ENCODE peak calls at places on chromosomes 5 and 9, in six cellular contexts. One of them, this sample, is unnamed.

GRCh38 chr5:31537856-31538255 is 5.8 kb downstream of the C5orf22 start:
- DNase-seq in sigmoid colon: no peak
- DNase-seq in Calu3: no peak
- DNase-seq in WTC11: no peak
- DNase-seq in transverse colon: no peak
- DNase-seq in BJ: no peak
- DNase-seq in this sample: no peak

GRCh38 chr5:14035859-14036440 is 91.5 kb upstream of the DNAH5 start:
- DNase-seq in sigmoid colon: no peak
- DNase-seq in Calu3: peak
- DNase-seq in WTC11: peak
- DNase-seq in transverse colon: peak
- DNase-seq in BJ: peak
- DNase-seq in this sample: peak

GRCh38 chr9:131304676-131305366 is 15.3 kb downstream of the PLPP7 start:
- DNase-seq in sigmoid colon: no peak
- DNase-seq in Calu3: no peak
- DNase-seq in WTC11: no peak
- DNase-seq in transverse colon: no peak
- DNase-seq in BJ: peak
- DNase-seq in this sample: no peak

GRCh38 chr5:5135957-5136676 is 4.0 kb upstream of the ADAMTS16 start:
- DNase-seq in sigmoid colon: no peak
- DNase-seq in Calu3: no peak
- DNase-seq in WTC11: no peak
- DNase-seq in transverse colon: no peak
- DNase-seq in BJ: no peak
- DNase-seq in this sample: no peak

GRCh38 chr9:77879344-77880089 is 152.1 kb downstream of the GNAQ start:
- DNase-seq in sigmoid colon: no peak
- DNase-seq in Calu3: peak
- DNase-seq in WTC11: no peak
- DNase-seq in transverse colon: peak
- DNase-seq in BJ: no peak
- DNase-seq in this sample: peak

GRCh38 chr9:23824241-23825142 is 1.5 kb downstream of the ELAVL2 start:
- DNase-seq in sigmoid colon: no peak
- DNase-seq in Calu3: no peak
- DNase-seq in WTC11: peak
- DNase-seq in transverse colon: peak
- DNase-seq in BJ: no peak
- DNase-seq in this sample: peak

GRCh38 chr5:179866241-179867078 is 7.8 kb upstream of the MRNIP start:
- DNase-seq in sigmoid colon: peak
- DNase-seq in Calu3: no peak
- DNase-seq in WTC11: no peak
- DNase-seq in transverse colon: no peak
- DNase-seq in BJ: no peak
- DNase-seq in this sample: no peak

GRCh38 chr9:77291714-77292113 is 114.4 kb downstream of the VPS13A start:
- DNase-seq in sigmoid colon: no peak
- DNase-seq in Calu3: peak
- DNase-seq in WTC11: no peak
- DNase-seq in transverse colon: no peak
- DNase-seq in BJ: no peak
- DNase-seq in this sample: peak

GRCh38 chr9:75083188-75083976 is 4.6 kb downstream of the NMRK1 start:
- DNase-seq in sigmoid colon: no peak
- DNase-seq in Calu3: peak
- DNase-seq in WTC11: peak
- DNase-seq in transverse colon: peak
- DNase-seq in BJ: no peak
- DNase-seq in this sample: peak

GRCh38 chr9:130451509-130452388 is 7.0 kb downstream of the ASS1 start:
- DNase-seq in sigmoid colon: peak
- DNase-seq in Calu3: peak
- DNase-seq in WTC11: peak
- DNase-seq in transverse colon: peak
- DNase-seq in BJ: peak
- DNase-seq in this sample: peak

GRCh38 chr5:67873935-67874334 is 341.6 kb upstream of the PIK3R1 start:
- DNase-seq in sigmoid colon: no peak
- DNase-seq in Calu3: no peak
- DNase-seq in WTC11: no peak
- DNase-seq in transverse colon: no peak
- DNase-seq in BJ: no peak
- DNase-seq in this sample: no peak

GRCh38 chr5:124866355-124867063 is 120.1 kb upstream of the ZNF608 start:
- DNase-seq in sigmoid colon: no peak
- DNase-seq in Calu3: no peak
- DNase-seq in WTC11: no peak
- DNase-seq in transverse colon: no peak
- DNase-seq in BJ: no peak
- DNase-seq in this sample: no peak

GRCh38 chr5:35830587-35830986 is 26.1 kb upstream of the IL7R start:
- DNase-seq in sigmoid colon: no peak
- DNase-seq in Calu3: no peak
- DNase-seq in WTC11: no peak
- DNase-seq in transverse colon: no peak
- DNase-seq in BJ: no peak
- DNase-seq in this sample: no peak

GRCh38 chr9:131728961-131729360 is 10.9 kb downstream of the RAPGEF1 start:
- DNase-seq in sigmoid colon: no peak
- DNase-seq in Calu3: no peak
- DNase-seq in WTC11: no peak
- DNase-seq in transverse colon: peak
- DNase-seq in BJ: no peak
- DNase-seq in this sample: no peak

GRCh38 chr5:147310059-147310704 is 75.4 kb downstream of the STK32A start:
- DNase-seq in sigmoid colon: peak
- DNase-seq in Calu3: peak
- DNase-seq in WTC11: no peak
- DNase-seq in transverse colon: peak
- DNase-seq in BJ: no peak
- DNase-seq in this sample: peak

GRCh38 chr9:38176256-38176655 is 107.2 kb upstream of the SHB start:
- DNase-seq in sigmoid colon: no peak
- DNase-seq in Calu3: no peak
- DNase-seq in WTC11: no peak
- DNase-seq in transverse colon: no peak
- DNase-seq in BJ: no peak
- DNase-seq in this sample: peak

GRCh38 chr5:69271376-69271775 is 36.7 kb downstream of the CDK7 start:
- DNase-seq in sigmoid colon: no peak
- DNase-seq in Calu3: peak
- DNase-seq in WTC11: no peak
- DNase-seq in transverse colon: peak
- DNase-seq in BJ: no peak
- DNase-seq in this sample: peak

GRCh38 chr9:92671323-92671722 is 1.4 kb upstream of the IPPK start:
- DNase-seq in sigmoid colon: no peak
- DNase-seq in Calu3: peak
- DNase-seq in WTC11: no peak
- DNase-seq in transverse colon: no peak
- DNase-seq in BJ: no peak
- DNase-seq in this sample: peak

GRCh38 chr5:37665889-37666288 is 174.0 kb downstream of the GDNF start:
- DNase-seq in sigmoid colon: peak
- DNase-seq in Calu3: no peak
- DNase-seq in WTC11: no peak
- DNase-seq in transverse colon: peak
- DNase-seq in BJ: no peak
- DNase-seq in this sample: no peak

GRCh38 chr9:88889386-88889785 is 101.9 kb upstream of the S1PR3 start:
- DNase-seq in sigmoid colon: no peak
- DNase-seq in Calu3: no peak
- DNase-seq in WTC11: no peak
- DNase-seq in transverse colon: no peak
- DNase-seq in BJ: no peak
- DNase-seq in this sample: no peak

DNA sequence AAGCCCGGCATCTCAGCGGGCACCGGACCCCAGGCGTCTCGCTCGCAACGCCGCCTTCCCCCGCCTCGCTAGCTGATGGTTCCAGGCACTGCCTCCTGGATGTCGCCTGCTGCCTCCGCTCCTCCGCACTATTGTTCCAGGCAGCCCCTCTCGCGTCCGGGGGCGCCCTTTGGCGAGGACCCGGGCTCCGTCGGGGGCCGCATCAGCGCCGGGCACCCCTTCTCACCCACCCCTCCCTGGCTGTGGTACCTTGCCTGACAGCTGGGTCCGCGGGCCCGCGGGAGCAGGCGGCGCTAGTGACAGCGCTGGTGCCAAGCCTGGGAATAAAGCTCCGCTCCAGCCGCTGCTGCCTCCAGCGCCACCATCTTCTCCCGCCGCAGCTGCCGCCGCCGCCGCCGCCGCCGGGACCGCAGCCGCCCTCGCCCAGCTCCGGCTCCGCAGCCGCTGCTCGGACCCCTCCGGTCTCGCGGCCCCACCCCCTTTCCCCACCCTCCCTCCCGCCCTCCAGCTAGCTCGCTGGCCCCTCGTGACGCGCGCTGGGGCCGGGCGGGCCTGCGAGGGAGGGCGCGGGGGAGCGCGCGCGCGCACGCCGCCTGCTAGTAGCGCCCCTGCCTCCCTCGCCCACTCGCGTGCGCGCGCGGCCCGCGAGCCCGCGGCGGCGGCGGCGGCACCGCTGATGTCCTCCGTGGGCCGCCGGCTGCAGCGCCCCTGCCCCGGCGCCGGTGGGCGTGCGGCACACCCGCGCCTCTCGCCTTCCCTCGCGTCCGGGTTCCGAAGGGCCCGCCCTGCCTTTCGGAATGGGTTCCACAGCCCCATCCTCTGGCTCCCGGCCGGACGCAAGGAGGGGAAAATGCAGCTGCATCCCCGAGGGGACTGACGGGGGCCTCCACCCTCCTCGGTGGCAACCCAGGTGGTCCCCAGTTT is at the start of gene APBA1:
- DNase-seq in sigmoid colon: peak
- DNase-seq in Calu3: peak
- DNase-seq in WTC11: peak
- DNase-seq in transverse colon: peak
- DNase-seq in BJ: no peak
- DNase-seq in this sample: peak
- TF ChIP-seq CTCF in sigmoid colon: no peak
- TF ChIP-seq CTCF in Calu3: no peak
- TF ChIP-seq CTCF in WTC11: no peak
- TF ChIP-seq CTCF in transverse colon: no peak
- TF ChIP-seq CTCF in BJ: peak
- TF ChIP-seq CTCF in this sample: no peak

DNA sequence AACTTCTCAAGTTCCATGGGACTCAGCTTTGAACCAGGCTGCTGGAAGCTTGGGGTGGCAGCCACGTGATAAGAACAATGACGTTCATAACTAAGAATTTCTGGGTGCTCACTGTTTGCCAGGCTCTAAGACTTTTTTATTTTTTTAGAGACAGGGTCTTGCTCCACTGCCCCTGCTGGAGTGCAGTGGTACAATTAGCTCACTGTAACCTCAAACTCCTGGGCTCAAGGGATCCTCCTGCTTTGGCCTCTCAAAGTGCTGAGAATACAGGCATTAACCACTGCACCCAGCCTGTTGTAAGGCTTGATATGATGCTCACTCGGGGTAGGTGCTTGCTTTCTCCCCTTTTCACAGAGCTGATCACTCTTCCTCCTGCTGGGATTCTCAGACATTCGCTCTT is 38.7 kb downstream of the PTPN3 start:
- DNase-seq in sigmoid colon: no peak
- DNase-seq in Calu3: no peak
- DNase-seq in WTC11: no peak
- DNase-seq in transverse colon: no peak
- DNase-seq in BJ: no peak
- DNase-seq in this sample: no peak
- TF ChIP-seq CTCF in sigmoid colon: no peak
- TF ChIP-seq CTCF in Calu3: no peak
- TF ChIP-seq CTCF in WTC11: no peak
- TF ChIP-seq CTCF in transverse colon: no peak
- TF ChIP-seq CTCF in BJ: no peak
- TF ChIP-seq CTCF in this sample: no peak

GRCh38 chr5:114317751-114318150 is 44.1 kb upstream of the KCNN2 start:
- DNase-seq in sigmoid colon: no peak
- DNase-seq in Calu3: no peak
- DNase-seq in WTC11: no peak
- DNase-seq in transverse colon: no peak
- DNase-seq in BJ: no peak
- DNase-seq in this sample: no peak

GRCh38 chr5:114324282-114324681 is 37.6 kb upstream of the KCNN2 start:
- DNase-seq in sigmoid colon: no peak
- DNase-seq in Calu3: no peak
- DNase-seq in WTC11: no peak
- DNase-seq in transverse colon: no peak
- DNase-seq in BJ: no peak
- DNase-seq in this sample: no peak

GRCh38 chr5:114319821-114320220 is 42.0 kb upstream of the KCNN2 start:
- DNase-seq in sigmoid colon: no peak
- DNase-seq in Calu3: no peak
- DNase-seq in WTC11: no peak
- DNase-seq in transverse colon: no peak
- DNase-seq in BJ: no peak
- DNase-seq in this sample: no peak

GRCh38 chr5:114316167-114316566 is 45.7 kb upstream of the KCNN2 start:
- DNase-seq in sigmoid colon: no peak
- DNase-seq in Calu3: no peak
- DNase-seq in WTC11: no peak
- DNase-seq in transverse colon: no peak
- DNase-seq in BJ: no peak
- DNase-seq in this sample: no peak

DNA sequence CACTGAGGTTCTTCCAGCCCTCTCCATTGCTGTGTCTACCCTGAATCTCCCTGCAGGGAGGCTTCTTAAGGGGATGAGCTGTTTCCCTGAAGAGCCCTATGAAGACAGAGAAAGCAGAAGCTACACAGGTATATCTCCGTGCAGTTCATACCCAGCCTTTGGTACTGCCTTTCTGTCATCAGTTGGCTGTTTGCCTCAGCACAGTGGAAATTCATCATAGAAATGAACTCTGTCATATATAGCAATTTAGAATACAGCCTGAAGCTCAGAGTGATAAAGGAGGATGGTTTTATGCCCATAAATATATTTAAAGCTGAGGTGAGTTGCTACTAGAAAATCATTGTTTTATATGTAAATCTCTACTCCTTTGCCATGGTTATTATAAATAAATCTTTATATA is 42.6 kb upstream of the KCNN2 start:
- DNase-seq in sigmoid colon: no peak
- DNase-seq in Calu3: no peak
- DNase-seq in WTC11: no peak
- DNase-seq in transverse colon: no peak
- DNase-seq in BJ: no peak
- DNase-seq in this sample: no peak
- TF ChIP-seq CTCF in sigmoid colon: no peak
- TF ChIP-seq CTCF in Calu3: no peak
- TF ChIP-seq CTCF in WTC11: no peak
- TF ChIP-seq CTCF in transverse colon: no peak
- TF ChIP-seq CTCF in BJ: no peak
- TF ChIP-seq CTCF in this sample: no peak

DNA sequence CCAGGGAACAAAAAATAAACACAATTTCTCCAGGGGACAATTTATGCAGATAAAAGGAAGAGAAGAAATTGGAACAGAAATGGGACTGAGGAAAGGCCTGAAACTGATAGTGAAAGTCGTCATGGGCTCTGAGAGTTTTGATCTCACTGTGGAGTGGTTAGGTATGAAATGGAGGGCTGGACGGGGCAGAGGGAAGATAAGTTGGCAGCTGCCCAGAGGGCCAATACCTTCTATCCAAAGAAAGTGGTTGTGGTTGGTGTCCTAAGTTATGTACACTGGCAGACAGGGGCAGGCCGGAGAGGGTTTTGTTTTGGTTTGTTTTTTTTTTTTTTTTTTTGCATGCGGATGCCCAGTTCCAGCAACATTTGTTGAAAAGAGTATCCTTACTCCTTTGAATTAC is 46.1 kb downstream of the ZNF618 start:
- DNase-seq in sigmoid colon: no peak
- DNase-seq in Calu3: no peak
- DNase-seq in WTC11: no peak
- DNase-seq in transverse colon: no peak
- DNase-seq in BJ: no peak
- DNase-seq in this sample: no peak
- TF ChIP-seq CTCF in sigmoid colon: no peak
- TF ChIP-seq CTCF in Calu3: no peak
- TF ChIP-seq CTCF in WTC11: no peak
- TF ChIP-seq CTCF in transverse colon: no peak
- TF ChIP-seq CTCF in BJ: no peak
- TF ChIP-seq CTCF in this sample: no peak

This sample was measured in mammary epithelial cell.